ENCODE peak calls at places on chromosomes 4 and X, in five cellular contexts. One of them, this sample, is unnamed.

GRCh38 chr4:159283697-159284492 is 181.0 kb downstream of the RAPGEF2 start:
- DNase-seq in adipocyte: no peak
- DNase-seq in CD8-positive, alpha-beta T cell: no peak
- DNase-seq in mucosa of descending colon: no peak
- DNase-seq in endodermal cell: peak; percentile 68
- DNase-seq in this sample: no peak

GRCh38 chr4:36414248-36414647 is 132.8 kb downstream of the DTHD1 start:
- DNase-seq in adipocyte: no peak
- DNase-seq in CD8-positive, alpha-beta T cell: no peak
- DNase-seq in mucosa of descending colon: no peak
- DNase-seq in endodermal cell: no peak
- DNase-seq in this sample: no peak

GRCh38 chrX:20066968-20067708 is 49.6 kb downstream of the MAP7D2 start:
- DNase-seq in adipocyte: peak; percentile 57
- DNase-seq in CD8-positive, alpha-beta T cell: no peak
- DNase-seq in mucosa of descending colon: no peak
- DNase-seq in endodermal cell: no peak
- DNase-seq in this sample: no peak

GRCh38 chr4:38728651-38729141 is 54.1 kb downstream of the TLR10 start:
- DNase-seq in adipocyte: no peak
- DNase-seq in CD8-positive, alpha-beta T cell: no peak
- DNase-seq in mucosa of descending colon: peak; percentile 84
- DNase-seq in endodermal cell: peak; percentile 80
- DNase-seq in this sample: no peak

GRCh38 chrX:142052238-142052637 is 148.5 kb downstream of the MAGEC1 start:
- DNase-seq in adipocyte: no peak
- DNase-seq in CD8-positive, alpha-beta T cell: no peak
- DNase-seq in mucosa of descending colon: no peak
- DNase-seq in endodermal cell: no peak
- DNase-seq in this sample: no peak

GRCh38 chr4:86302242-86302641 is 57.6 kb downstream of the MAPK10 start:
- DNase-seq in adipocyte: no peak
- DNase-seq in CD8-positive, alpha-beta T cell: no peak
- DNase-seq in mucosa of descending colon: no peak
- DNase-seq in endodermal cell: no peak
- DNase-seq in this sample: peak; percentile 28

GRCh38 chrX:139191746-139192385 is 338.7 kb upstream of the F9 start:
- DNase-seq in adipocyte: no peak
- DNase-seq in CD8-positive, alpha-beta T cell: no peak
- DNase-seq in mucosa of descending colon: no peak
- DNase-seq in endodermal cell: no peak
- DNase-seq in this sample: no peak

GRCh38 chr4:2251795-2252529 is 9.9 kb downstream of the MXD4 start:
- DNase-seq in adipocyte: no peak
- DNase-seq in CD8-positive, alpha-beta T cell: no peak
- DNase-seq in mucosa of descending colon: no peak
- DNase-seq in endodermal cell: no peak
- DNase-seq in this sample: peak; percentile 29

GRCh38 chrX:101219840-101220191 is 230 bp downstream of the DRP2 start:
- DNase-seq in adipocyte: peak; percentile 59
- DNase-seq in CD8-positive, alpha-beta T cell: no peak
- DNase-seq in mucosa of descending colon: no peak
- DNase-seq in endodermal cell: no peak
- DNase-seq in this sample: no peak

GRCh38 chrX:134369576-134369975 is 90.4 kb upstream of the HPRT1 start:
- DNase-seq in adipocyte: no peak
- DNase-seq in CD8-positive, alpha-beta T cell: no peak
- DNase-seq in mucosa of descending colon: no peak
- DNase-seq in endodermal cell: no peak
- DNase-seq in this sample: no peak

GRCh38 chrX:71919436-71919835 is 8.8 kb downstream of the NHSL2 start:
- DNase-seq in adipocyte: peak; percentile 48
- DNase-seq in CD8-positive, alpha-beta T cell: no peak
- DNase-seq in mucosa of descending colon: no peak
- DNase-seq in endodermal cell: no peak
- DNase-seq in this sample: no peak

GRCh38 chrX:121109986-121110385 is 62.6 kb downstream of the GLUD2 start:
- DNase-seq in adipocyte: no peak
- DNase-seq in CD8-positive, alpha-beta T cell: no peak
- DNase-seq in mucosa of descending colon: no peak
- DNase-seq in endodermal cell: no peak
- DNase-seq in this sample: no peak

GRCh38 chrX:42119076-42119475 is 195.7 kb upstream of the CASK start:
- DNase-seq in adipocyte: peak; percentile 67
- DNase-seq in CD8-positive, alpha-beta T cell: no peak
- DNase-seq in mucosa of descending colon: no peak
- DNase-seq in endodermal cell: no peak
- DNase-seq in this sample: no peak

GRCh38 chrX:19709812-19710518 is 177.4 kb downstream of the SH3KBP1 start:
- DNase-seq in adipocyte: peak; percentile 80
- DNase-seq in CD8-positive, alpha-beta T cell: no peak
- DNase-seq in mucosa of descending colon: no peak
- DNase-seq in endodermal cell: no peak
- DNase-seq in this sample: no peak

DNA sequence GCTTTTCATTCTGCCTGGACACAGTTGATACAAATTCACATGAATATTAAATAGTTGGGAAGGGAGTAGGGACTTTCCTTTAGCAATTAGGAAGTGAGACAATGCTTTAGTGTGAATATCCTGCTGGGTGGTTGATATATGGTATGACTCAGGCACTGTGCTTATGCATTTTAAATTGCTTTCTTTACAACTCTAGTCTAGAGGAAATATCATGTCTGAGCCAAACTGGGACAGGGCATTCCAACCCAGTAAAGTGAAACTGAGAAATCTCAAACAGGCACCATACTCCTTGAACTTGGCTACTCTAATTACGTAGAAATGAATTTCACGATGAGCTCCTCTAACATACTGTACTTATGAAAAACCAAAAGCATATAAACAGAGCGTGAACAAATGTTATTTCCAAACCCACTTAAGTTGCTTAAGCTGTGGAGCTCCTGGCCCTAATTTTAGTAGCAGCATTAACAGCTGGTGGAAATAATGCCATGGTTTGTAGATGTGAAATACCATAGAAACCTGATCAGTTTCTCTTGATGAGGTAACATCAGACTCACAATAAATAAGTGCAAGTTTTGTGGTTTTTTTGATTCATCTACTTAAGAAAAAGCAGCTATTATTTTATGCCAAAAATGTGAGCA is 242.9 kb upstream of the GK2 start:
- DNase-seq in adipocyte: peak; percentile 71
- DNase-seq in CD8-positive, alpha-beta T cell: no peak
- DNase-seq in mucosa of descending colon: no peak
- DNase-seq in endodermal cell: no peak
- DNase-seq in this sample: no peak
- H3K4me1 ChIP-seq in adipocyte: peaks cover 24% of the 10 kb centered on the region
- H3K4me1 ChIP-seq in CD8-positive, alpha-beta T cell: no peaks in the 10 kb centered on the region
- H3K4me1 ChIP-seq in mucosa of descending colon: peaks cover 7% of the 10 kb centered on the region
- H3K4me1 ChIP-seq in endodermal cell: no peaks in the 10 kb centered on the region
- H3K4me1 ChIP-seq in this sample: peaks cover 15% of the 10 kb centered on the region

GRCh38 chrX:74395556-74395955 is 25.7 kb upstream of the SLC16A2 start:
- DNase-seq in adipocyte: no peak
- DNase-seq in CD8-positive, alpha-beta T cell: no peak
- DNase-seq in mucosa of descending colon: no peak
- DNase-seq in endodermal cell: no peak
- DNase-seq in this sample: no peak
- H3K4me1 ChIP-seq in adipocyte: no peaks in the 10 kb centered on the region
- H3K4me1 ChIP-seq in CD8-positive, alpha-beta T cell: no peaks in the 10 kb centered on the region
- H3K4me1 ChIP-seq in mucosa of descending colon: no peaks in the 10 kb centered on the region
- H3K4me1 ChIP-seq in endodermal cell: no peaks in the 10 kb centered on the region
- H3K4me1 ChIP-seq in this sample: no peaks in the 10 kb centered on the region

DNA sequence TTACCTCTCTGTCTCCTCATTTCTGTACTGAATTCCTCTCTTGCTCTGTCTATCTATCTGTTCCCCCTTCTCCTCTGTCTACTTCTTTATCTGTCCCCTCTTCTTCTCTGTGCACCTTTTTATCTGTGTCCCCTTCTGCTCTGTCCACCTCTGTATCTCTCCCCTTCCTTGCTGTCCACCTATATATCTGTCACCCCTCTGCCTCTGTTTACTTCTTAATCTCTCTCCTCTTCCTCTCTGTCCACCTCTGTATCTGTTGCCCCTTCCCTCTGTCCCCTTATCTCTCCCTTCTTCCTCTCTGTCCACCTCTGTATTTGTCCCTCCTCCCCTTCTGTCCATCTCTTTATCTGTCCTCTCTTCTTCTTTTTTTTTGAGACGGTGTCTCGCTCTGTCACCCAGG is 8.9 kb downstream of the CCDC22 start:
- DNase-seq in adipocyte: no peak
- DNase-seq in CD8-positive, alpha-beta T cell: no peak
- DNase-seq in mucosa of descending colon: no peak
- DNase-seq in endodermal cell: no peak
- DNase-seq in this sample: no peak
- H3K4me1 ChIP-seq in adipocyte: no peaks in the 10 kb centered on the region
- H3K4me1 ChIP-seq in CD8-positive, alpha-beta T cell: no peaks in the 10 kb centered on the region
- H3K4me1 ChIP-seq in mucosa of descending colon: no peaks in the 10 kb centered on the region
- H3K4me1 ChIP-seq in endodermal cell: no peaks in the 10 kb centered on the region
- H3K4me1 ChIP-seq in this sample: no peaks in the 10 kb centered on the region

DNA sequence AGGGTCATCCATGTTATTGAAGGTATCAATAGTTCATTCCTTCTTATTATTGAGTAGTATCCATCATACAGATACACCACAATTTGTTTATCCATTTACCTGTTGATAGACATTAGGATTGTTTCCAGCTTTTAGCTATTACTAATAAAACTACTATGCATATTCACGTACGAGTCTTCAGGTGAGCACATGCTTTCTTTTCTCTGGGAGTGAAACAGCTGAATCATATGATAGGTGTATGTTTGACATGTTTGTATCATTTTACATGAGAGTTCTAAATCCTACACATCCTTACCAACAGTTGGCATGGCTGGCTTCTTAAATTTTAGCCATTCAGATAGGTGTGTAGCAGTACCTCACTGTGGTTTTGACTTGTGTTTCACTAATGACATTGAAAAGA is 556.6 kb upstream of the DIPK2B start:
- DNase-seq in adipocyte: no peak
- DNase-seq in CD8-positive, alpha-beta T cell: no peak
- DNase-seq in mucosa of descending colon: no peak
- DNase-seq in endodermal cell: no peak
- DNase-seq in this sample: no peak
- H3K4me1 ChIP-seq in adipocyte: peaks cover 30% of the 10 kb centered on the region
- H3K4me1 ChIP-seq in CD8-positive, alpha-beta T cell: peaks cover 42% of the 10 kb centered on the region
- H3K4me1 ChIP-seq in mucosa of descending colon: peaks cover 7% of the 10 kb centered on the region
- H3K4me1 ChIP-seq in endodermal cell: no peaks in the 10 kb centered on the region
- H3K4me1 ChIP-seq in this sample: no peaks in the 10 kb centered on the region

GRCh38 chr4:10020106-10020505 is 1.2 kb downstream of the SLC2A9 start:
- DNase-seq in adipocyte: no peak
- DNase-seq in CD8-positive, alpha-beta T cell: no peak
- DNase-seq in mucosa of descending colon: no peak
- DNase-seq in endodermal cell: peak; percentile 29
- DNase-seq in this sample: no peak
- H3K4me1 ChIP-seq in adipocyte: peaks cover 11% of the 10 kb centered on the region
- H3K4me1 ChIP-seq in CD8-positive, alpha-beta T cell: peaks cover 11% of the 10 kb centered on the region
- H3K4me1 ChIP-seq in mucosa of descending colon: no peaks in the 10 kb centered on the region
- H3K4me1 ChIP-seq in endodermal cell: no peaks in the 10 kb centered on the region
- H3K4me1 ChIP-seq in this sample: no peaks in the 10 kb centered on the region

GRCh38 chrX:151983186-151983585 is 8.7 kb upstream of the GABRE start:
- DNase-seq in adipocyte: no peak
- DNase-seq in CD8-positive, alpha-beta T cell: no peak
- DNase-seq in mucosa of descending colon: no peak
- DNase-seq in endodermal cell: no peak
- DNase-seq in this sample: no peak

GRCh38 chrX:151985955-151986354 is 11.5 kb upstream of the GABRE start:
- DNase-seq in adipocyte: peak; percentile 63
- DNase-seq in CD8-positive, alpha-beta T cell: no peak
- DNase-seq in mucosa of descending colon: peak; percentile 46
- DNase-seq in endodermal cell: no peak
- DNase-seq in this sample: no peak

GRCh38 chrX:151985531-151985930 is 11.1 kb upstream of the GABRE start:
- DNase-seq in adipocyte: no peak
- DNase-seq in CD8-positive, alpha-beta T cell: no peak
- DNase-seq in mucosa of descending colon: no peak
- DNase-seq in endodermal cell: no peak
- DNase-seq in this sample: no peak

GRCh38 chrX:151984328-151984727 is 9.9 kb upstream of the GABRE start:
- DNase-seq in adipocyte: peak; percentile 74
- DNase-seq in CD8-positive, alpha-beta T cell: no peak
- DNase-seq in mucosa of descending colon: no peak
- DNase-seq in endodermal cell: no peak
- DNase-seq in this sample: no peak

DNA sequence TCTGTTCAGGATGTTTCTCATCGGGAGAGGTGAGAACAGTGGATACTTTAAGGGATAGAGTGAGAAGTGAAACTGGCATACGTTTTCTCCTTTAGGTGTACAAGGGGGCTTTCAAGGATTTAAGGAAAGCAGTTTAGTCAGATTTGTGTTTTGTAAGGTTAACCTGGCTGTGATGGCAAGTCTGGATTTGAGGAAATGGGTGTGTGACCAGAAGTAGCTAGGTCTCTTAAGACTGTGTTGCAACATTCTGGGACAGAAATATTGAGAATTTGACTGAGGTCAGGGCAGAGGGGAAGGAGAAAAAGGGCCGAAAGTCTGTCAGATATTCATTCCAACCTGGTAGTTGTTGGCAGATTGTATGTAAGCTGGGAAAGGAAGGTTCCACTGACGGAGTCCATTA is 10.4 kb upstream of the GABRE start:
- DNase-seq in adipocyte: peak; percentile 22
- DNase-seq in CD8-positive, alpha-beta T cell: no peak
- DNase-seq in mucosa of descending colon: no peak
- DNase-seq in endodermal cell: no peak
- DNase-seq in this sample: no peak
- H3K4me1 ChIP-seq in adipocyte: peaks cover 48% of the 10 kb centered on the region
- H3K4me1 ChIP-seq in CD8-positive, alpha-beta T cell: no peaks in the 10 kb centered on the region
- H3K4me1 ChIP-seq in mucosa of descending colon: no peaks in the 10 kb centered on the region
- H3K4me1 ChIP-seq in endodermal cell: no peaks in the 10 kb centered on the region
- H3K4me1 ChIP-seq in this sample: no peaks in the 10 kb centered on the region

DNA sequence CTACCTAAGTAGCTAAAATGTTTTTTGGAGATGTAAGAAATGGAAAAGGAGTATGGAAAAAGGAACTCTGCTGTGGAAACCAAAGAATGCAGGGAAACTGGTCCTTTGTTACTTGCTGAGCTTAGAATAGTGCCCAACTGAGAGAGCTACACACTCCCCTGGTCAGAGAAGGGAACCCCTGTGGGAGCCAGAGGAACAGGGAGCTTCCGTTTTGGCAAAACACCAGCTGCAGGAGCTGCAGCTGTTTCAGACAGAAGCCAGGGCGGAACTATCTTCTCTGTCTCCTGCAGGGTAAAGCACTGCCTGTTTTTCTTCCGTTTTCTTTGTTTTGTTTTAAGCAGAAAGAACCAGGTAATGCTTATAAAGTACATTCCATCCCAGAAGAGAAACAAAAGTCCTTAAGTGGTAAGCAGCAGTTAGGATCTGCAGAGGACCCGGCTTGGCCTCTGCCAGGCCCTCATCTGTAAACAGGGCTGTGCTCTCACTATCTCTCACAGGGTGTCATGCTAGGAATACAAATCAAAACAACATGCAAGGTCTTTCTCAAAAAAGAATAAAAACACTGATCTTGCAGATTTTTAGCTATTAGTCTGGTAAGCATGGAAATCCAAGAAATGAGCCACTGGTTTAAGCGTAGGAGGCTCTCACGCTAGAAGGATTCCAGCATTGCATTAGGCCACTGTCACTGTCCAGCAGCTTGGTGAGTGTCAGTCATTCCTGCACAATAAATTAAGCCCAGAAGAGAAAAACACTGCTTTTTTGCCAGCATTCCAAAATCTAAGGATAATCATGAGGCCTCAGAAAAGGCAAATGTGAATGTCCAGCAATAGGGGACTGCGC is 76.1 kb downstream of the CHST7 start:
- DNase-seq in adipocyte: peak; percentile 31
- DNase-seq in CD8-positive, alpha-beta T cell: no peak
- DNase-seq in mucosa of descending colon: no peak
- DNase-seq in endodermal cell: peak; percentile 70
- DNase-seq in this sample: peak; percentile 25
- H3K4me1 ChIP-seq in adipocyte: no peaks in the 10 kb centered on the region
- H3K4me1 ChIP-seq in CD8-positive, alpha-beta T cell: no peaks in the 10 kb centered on the region
- H3K4me1 ChIP-seq in mucosa of descending colon: no peaks in the 10 kb centered on the region
- H3K4me1 ChIP-seq in endodermal cell: no peaks in the 10 kb centered on the region
- H3K4me1 ChIP-seq in this sample: no peaks in the 10 kb centered on the region

This sample was measured in pancreas.